ENCODE peak calls at places on chromosome 4, in four cellular contexts. I is cardiac fibroblast, O is AG10803, E is transverse colon. C is an unnamed sample.

GRCh38 chr4:158006973-158007372 is 165.9 kb downstream of the GASK1B start:
- DNase-seq in I (peak), O (peak), E (no peak), C (no peak)

GRCh38 chr4:103400405-103400804 is 202.3 kb upstream of the CENPE start:
- DNase-seq in I (peak), O (no peak), E (no peak), C (peak)

GRCh38 chr4:66572949-66573348 is 902.7 kb upstream of the EPHA5 start:
- DNase-seq in I (peak), O (peak), E (no peak), C (peak)

GRCh38 chr4:65089666-65090065 is 580.6 kb downstream of the EPHA5 start:
- DNase-seq in I (peak), O (no peak), E (no peak), C (peak)

GRCh38 chr4:8595237-8596087 is 2.9 kb downstream of the CPZ start:
- DNase-seq in I (peak), O (no peak), E (peak), C (no peak)

GRCh38 chr4:75412746-75413145 is 101.5 kb downstream of the RCHY1 start:
- DNase-seq in I (no peak), O (no peak), E (no peak), C (no peak)

GRCh38 chr4:156293657-156294297 is 340.1 kb upstream of the CTSO start:
- DNase-seq in I (peak), O (peak), E (no peak), C (peak)

GRCh38 chr4:86300516-86300915 is 59.3 kb downstream of the MAPK10 start:
- DNase-seq in I (no peak), O (peak), E (no peak), C (no peak)

GRCh38 chr4:168857546-168858314 is 152.3 kb downstream of the CBR4 start:
- DNase-seq in I (peak), O (peak), E (no peak), C (peak)

GRCh38 chr4:83552085-83552484 is 16.2 kb downstream of the GPAT3 start:
- DNase-seq in I (peak), O (peak), E (no peak), C (no peak)

GRCh38 chr4:111775908-111776307 is 369.3 kb upstream of the FAM241A start:
- DNase-seq in I (no peak), O (peak), E (no peak), C (no peak)

GRCh38 chr4:57233391-57233790 is 123.2 kb upstream of the IGFBP7 start:
- DNase-seq in I (peak), O (peak), E (no peak), C (peak)

GRCh38 chr4:95124906-95125504 is 367.2 kb downstream of the BMPR1B start:
- DNase-seq in I (peak), O (peak), E (no peak), C (peak)

GRCh38 chr4:153451931-153452660 is 14.1 kb upstream of the TMEM131L start:
- DNase-seq in I (no peak), O (no peak), E (no peak), C (peak)

GRCh38 chr4:53307819-53308773 is 57.8 kb downstream of the SCFD2 start:
- DNase-seq in I (peak), O (peak), E (no peak), C (no peak)

GRCh38 chr4:158013858-158014257 is 159.0 kb downstream of the GASK1B start:
- DNase-seq in I (peak), O (peak), E (no peak), C (peak)

GRCh38 chr4:25123236-25123635 is 37.0 kb downstream of the SEPSECS start:
- DNase-seq in I (no peak), O (no peak), E (no peak), C (no peak)

GRCh38 chr4:34183916-34184315 is 2060.4 kb downstream of the ARAP2 start:
- DNase-seq in I (no peak), O (no peak), E (no peak), C (no peak)

GRCh38 chr4:16641971-16642370 is 256.5 kb downstream of the LDB2 start:
- DNase-seq in I (peak), O (peak), E (no peak), C (no peak)

GRCh38 chr4:98027827-98028226 is 115.4 kb downstream of the STPG2 start:
- DNase-seq in I (peak), O (no peak), E (no peak), C (peak)

GRCh38 chr4:16804581-16804980 is 93.9 kb downstream of the LDB2 start:
- DNase-seq in I (no peak), O (no peak), E (no peak), C (no peak)

GRCh38 chr4:57103051-57103450 is 7.1 kb downstream of the IGFBP7 start:
- DNase-seq in I (peak), O (peak), E (no peak), C (peak)

GRCh38 chr4:95165926-95166524 is 382.7 kb downstream of the UNC5C start:
- DNase-seq in I (peak), O (peak), E (no peak), C (peak)

GRCh38 chr4:148574502-148574901 is 132.3 kb upstream of the NR3C2 start:
- DNase-seq in I (peak), O (peak), E (no peak), C (peak)

GRCh38 chr4:8913121-8913857 is 41.6 kb upstream of the HMX1 start:
- DNase-seq in I (no peak), O (no peak), E (no peak), C (no peak)

DNA sequence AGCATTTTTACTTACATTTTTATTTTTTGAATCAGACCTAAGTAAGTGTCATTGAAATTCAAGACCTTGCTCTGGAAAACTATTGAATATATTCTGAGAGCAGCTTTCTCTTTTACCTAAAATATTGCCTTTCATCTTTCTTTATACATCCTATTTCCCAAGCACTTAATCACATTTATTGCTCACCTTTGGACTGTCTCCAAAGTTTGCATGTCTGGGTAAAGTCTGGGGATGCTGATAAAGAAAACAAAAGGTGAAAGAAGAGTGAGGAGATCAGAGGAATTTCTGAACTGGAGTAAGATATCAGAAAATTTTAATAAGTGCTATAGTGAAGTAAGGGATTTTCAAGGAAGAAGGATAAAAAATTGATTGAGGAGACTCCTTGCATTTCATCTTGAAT is 308.5 kb upstream of the AADAT start:
- DNase-seq in I (no peak), O (no peak), E (no peak), C (no peak)
- TF ChIP-seq CTCF in I (no peak), O (no peak), E (no peak), C (no peak)

GRCh38 chr4:71769434-71769833 is 14.4 kb downstream of the GC start:
- DNase-seq in I (no peak), O (no peak), E (no peak), C (no peak)
- H3K4me3 ChIP-seq in I (no peak), O (no peak), E (no peak), C (no peak)

GRCh38 chr4:123121241-123121907 is 199.0 kb upstream of the NUDT6 start:
- DNase-seq in I (peak), O (no peak), E (no peak), C (peak)

GRCh38 chr4:123127865-123128264 is 205.5 kb upstream of the NUDT6 start:
- DNase-seq in I (peak), O (peak), E (no peak), C (no peak)

GRCh38 chr4:123125477-123125876 is 203.1 kb upstream of the NUDT6 start:
- DNase-seq in I (no peak), O (no peak), E (no peak), C (no peak)

GRCh38 chr4:123127218-123127617 is 204.8 kb upstream of the NUDT6 start:
- DNase-seq in I (peak), O (peak), E (no peak), C (peak)
- TF ChIP-seq CTCF in I (peak), O (peak), E (no peak), C (peak)

GRCh38 chr4:173494013-173494970 is 35.7 kb downstream of the HAND2 start:
- DNase-seq in I (peak), O (peak), E (peak), C (peak)
- H3K4me3 ChIP-seq in I (peak), O (peak), E (peak), C (peak)

DNA sequence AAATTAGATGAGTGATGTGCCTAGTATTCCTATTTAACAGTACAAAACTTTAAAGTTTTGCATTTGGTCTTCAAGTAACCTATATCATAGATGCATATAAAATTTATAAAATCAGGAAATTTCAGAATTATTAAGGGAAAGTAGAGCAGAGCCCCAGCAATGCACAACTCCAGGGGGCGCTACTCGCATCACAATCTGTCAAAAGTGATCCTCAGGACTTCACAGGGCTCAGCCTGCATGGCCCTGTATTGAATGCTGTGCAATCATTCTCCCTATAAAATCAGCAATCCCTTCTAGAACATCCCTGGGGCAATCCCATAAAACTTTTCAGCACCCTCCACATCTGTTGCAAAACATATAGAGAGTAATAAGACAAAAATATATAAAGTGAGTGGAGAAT is 12.4 kb upstream of the PPARGC1A start:
- DNase-seq in I (no peak), O (no peak), E (no peak), C (no peak)
- TF ChIP-seq CTCF in I (no peak), O (no peak), E (no peak), C (no peak)

GRCh38 chr4:104591505-104591904 is 96.8 kb upstream of the CXXC4 start:
- DNase-seq in I (no peak), O (no peak), E (peak), C (no peak)
- H3K4me3 ChIP-seq in I (no peak), O (no peak), E (no peak), C (no peak)

DNA sequence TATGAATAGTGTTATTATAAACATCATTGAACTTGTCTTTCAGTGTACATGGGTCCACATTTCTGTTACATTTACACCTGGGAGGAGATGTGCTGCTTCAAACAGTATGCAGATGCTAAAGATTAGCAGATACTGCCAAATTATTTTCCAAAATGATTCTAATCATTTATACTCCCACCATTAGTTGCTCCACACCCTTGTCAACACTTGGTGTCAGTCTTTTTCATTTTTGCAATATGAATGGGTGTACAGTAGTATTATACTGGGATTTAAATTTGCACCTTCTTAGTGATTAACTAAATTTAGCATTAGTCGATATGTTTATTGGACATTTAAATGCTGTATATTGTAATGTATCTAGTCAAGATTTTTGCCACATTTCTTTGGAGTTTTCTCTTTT is 131.6 kb upstream of the GRID2 start:
- DNase-seq in I (peak), O (no peak), E (no peak), C (no peak)
- TF ChIP-seq CTCF in I (peak), O (no peak), E (no peak), C (peak)

DNA sequence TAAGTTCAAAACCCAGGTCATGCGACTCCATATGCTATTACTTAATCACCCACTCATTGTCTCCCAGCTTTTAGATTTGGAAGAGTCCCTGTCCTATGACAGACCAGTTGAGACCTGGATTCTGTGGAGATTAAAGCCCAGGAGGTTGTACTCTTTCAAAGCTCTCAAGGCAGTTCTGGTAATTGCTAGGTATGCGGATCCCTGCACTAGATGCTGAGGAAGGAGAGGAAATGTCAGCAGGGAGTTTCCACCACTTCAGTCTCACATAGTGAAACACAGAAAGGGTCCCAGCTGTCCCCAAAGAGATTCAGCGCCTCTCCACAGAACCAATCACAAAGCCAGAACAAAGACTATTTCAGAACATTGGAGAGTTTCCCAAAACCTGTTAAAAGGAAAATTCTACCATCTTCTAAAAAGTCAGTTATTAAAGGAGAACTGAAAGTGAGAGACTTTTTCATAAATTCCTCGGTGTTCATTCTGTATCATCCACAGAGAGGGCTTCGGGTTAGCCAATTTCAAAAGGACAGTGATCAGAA is 53.4 kb downstream of the IRF2 start:
- DNase-seq in I (no peak), O (no peak), E (no peak), C (no peak)
- H3K4me3 ChIP-seq in I (no peak), O (no peak), E (no peak), C (no peak)

C was measured in astrocyte of the spinal cord.